ENCODE peak calls at places on chromosome 21, in four cellular contexts. One of them, this sample, is unnamed.

GRCh38 chr21:37712204-37712934 is 203.9 kb downstream of the KCNJ6 start:
- DNase-seq in H54: peak
- DNase-seq in activated T-helper 1 cell treated with anti-CD3 and anti-CD28 coated beads, Interleukin-2, amount 50 U/mL, for 16 hours: no peak
- DNase-seq in DND-41: peak
- DNase-seq in this sample: peak

GRCh38 chr21:43764576-43765495 is 11.3 kb downstream of the CSTB start:
- DNase-seq in H54: no peak
- DNase-seq in DND-41: no peak
- DNase-seq in activated T-helper 1 cell treated with anti-CD3 and anti-CD28 coated beads, Interleukin-2, amount 50 U/mL, for 16 hours: no peak
- DNase-seq in this sample: no peak

GRCh38 chr21:38903578-38904193 is 98.0 kb downstream of the ETS2 start:
- DNase-seq in activated T-helper 1 cell treated with anti-CD3 and anti-CD28 coated beads, Interleukin-2, amount 50 U/mL, for 16 hours: no peak
- DNase-seq in DND-41: no peak
- DNase-seq in H54: no peak
- DNase-seq in this sample: no peak

GRCh38 chr21:46125846-46126301 is 28.0 kb downstream of the COL6A2 start:
- DNase-seq in H54: no peak
- DNase-seq in DND-41: no peak
- DNase-seq in activated T-helper 1 cell treated with anti-CD3 and anti-CD28 coated beads, Interleukin-2, amount 50 U/mL, for 16 hours: no peak
- DNase-seq in this sample: no peak

GRCh38 chr21:26943916-26944315 is 23.0 kb downstream of the ADAMTS5 start:
- DNase-seq in activated T-helper 1 cell treated with anti-CD3 and anti-CD28 coated beads, Interleukin-2, amount 50 U/mL, for 16 hours: no peak
- DNase-seq in H54: no peak
- DNase-seq in DND-41: no peak
- DNase-seq in this sample: no peak

GRCh38 chr21:46356005-46356338 is 32.0 kb downstream of the PCNT start:
- DNase-seq in activated T-helper 1 cell treated with anti-CD3 and anti-CD28 coated beads, Interleukin-2, amount 50 U/mL, for 16 hours: no peak
- DNase-seq in DND-41: no peak
- DNase-seq in H54: no peak
- DNase-seq in this sample: no peak

GRCh38 chr21:45259206-45259795 is 28.4 kb downstream of the POFUT2 start:
- DNase-seq in activated T-helper 1 cell treated with anti-CD3 and anti-CD28 coated beads, Interleukin-2, amount 50 U/mL, for 16 hours: no peak
- DNase-seq in H54: no peak
- DNase-seq in DND-41: no peak
- DNase-seq in this sample: no peak

GRCh38 chr21:15552914-15553491 is 176.8 kb upstream of the USP25 start:
- DNase-seq in DND-41: no peak
- DNase-seq in activated T-helper 1 cell treated with anti-CD3 and anti-CD28 coated beads, Interleukin-2, amount 50 U/mL, for 16 hours: no peak
- DNase-seq in H54: no peak
- DNase-seq in this sample: no peak

GRCh38 chr21:32475162-32475812 is 62.8 kb downstream of the EVA1C start:
- DNase-seq in activated T-helper 1 cell treated with anti-CD3 and anti-CD28 coated beads, Interleukin-2, amount 50 U/mL, for 16 hours: no peak
- DNase-seq in H54: no peak
- DNase-seq in DND-41: no peak
- DNase-seq in this sample: no peak

GRCh38 chr21:16108561-16109070 is 378.8 kb downstream of the USP25 start:
- DNase-seq in H54: no peak
- DNase-seq in activated T-helper 1 cell treated with anti-CD3 and anti-CD28 coated beads, Interleukin-2, amount 50 U/mL, for 16 hours: no peak
- DNase-seq in DND-41: no peak
- DNase-seq in this sample: no peak

GRCh38 chr21:16605588-16605987 is 875.8 kb downstream of the USP25 start:
- DNase-seq in DND-41: no peak
- DNase-seq in activated T-helper 1 cell treated with anti-CD3 and anti-CD28 coated beads, Interleukin-2, amount 50 U/mL, for 16 hours: no peak
- DNase-seq in H54: no peak
- DNase-seq in this sample: no peak

GRCh38 chr21:29182674-29183073 is 52.2 kb downstream of the MAP3K7CL start:
- DNase-seq in DND-41: no peak
- DNase-seq in activated T-helper 1 cell treated with anti-CD3 and anti-CD28 coated beads, Interleukin-2, amount 50 U/mL, for 16 hours: no peak
- DNase-seq in H54: no peak
- DNase-seq in this sample: no peak

GRCh38 chr21:34986561-34987533 is 62.3 kb downstream of the RUNX1 start:
- DNase-seq in H54: peak
- DNase-seq in activated T-helper 1 cell treated with anti-CD3 and anti-CD28 coated beads, Interleukin-2, amount 50 U/mL, for 16 hours: peak
- DNase-seq in DND-41: no peak
- DNase-seq in this sample: no peak

GRCh38 chr21:45363921-45364463 is 41.0 kb upstream of the COL18A1 start:
- DNase-seq in H54: peak
- DNase-seq in DND-41: no peak
- DNase-seq in activated T-helper 1 cell treated with anti-CD3 and anti-CD28 coated beads, Interleukin-2, amount 50 U/mL, for 16 hours: no peak
- DNase-seq in this sample: peak

GRCh38 chr21:34807146-34807880 is 138.5 kb downstream of the CLIC6 start:
- DNase-seq in H54: peak
- DNase-seq in DND-41: no peak
- DNase-seq in activated T-helper 1 cell treated with anti-CD3 and anti-CD28 coated beads, Interleukin-2, amount 50 U/mL, for 16 hours: no peak
- DNase-seq in this sample: peak

GRCh38 chr21:35511298-35512162 is 462.4 kb upstream of the RUNX1 start:
- DNase-seq in H54: peak
- DNase-seq in DND-41: no peak
- DNase-seq in activated T-helper 1 cell treated with anti-CD3 and anti-CD28 coated beads, Interleukin-2, amount 50 U/mL, for 16 hours: no peak
- DNase-seq in this sample: peak

GRCh38 chr21:36542312-36543101 is 62.6 kb upstream of the CLDN14 start:
- DNase-seq in activated T-helper 1 cell treated with anti-CD3 and anti-CD28 coated beads, Interleukin-2, amount 50 U/mL, for 16 hours: no peak
- DNase-seq in DND-41: no peak
- DNase-seq in H54: no peak
- DNase-seq in this sample: no peak

GRCh38 chr21:46427516-46427915 is 31.2 kb upstream of the DIP2A start:
- DNase-seq in activated T-helper 1 cell treated with anti-CD3 and anti-CD28 coated beads, Interleukin-2, amount 50 U/mL, for 16 hours: no peak
- DNase-seq in DND-41: no peak
- DNase-seq in H54: no peak
- DNase-seq in this sample: no peak

GRCh38 chr21:39707316-39707715 is 37.7 kb upstream of the IGSF5 start:
- DNase-seq in activated T-helper 1 cell treated with anti-CD3 and anti-CD28 coated beads, Interleukin-2, amount 50 U/mL, for 16 hours: no peak
- DNase-seq in DND-41: no peak
- DNase-seq in H54: no peak
- DNase-seq in this sample: no peak

GRCh38 chr21:39568380-39568779 is 44.4 kb upstream of the B3GALT5 start:
- DNase-seq in H54: no peak
- DNase-seq in DND-41: no peak
- DNase-seq in activated T-helper 1 cell treated with anti-CD3 and anti-CD28 coated beads, Interleukin-2, amount 50 U/mL, for 16 hours: no peak
- DNase-seq in this sample: no peak

GRCh38 chr21:38914531-38915385 is 109.0 kb downstream of the ETS2 start:
- DNase-seq in DND-41: no peak
- DNase-seq in H54: no peak
- DNase-seq in activated T-helper 1 cell treated with anti-CD3 and anti-CD28 coated beads, Interleukin-2, amount 50 U/mL, for 16 hours: no peak
- DNase-seq in this sample: peak

GRCh38 chr21:23968722-23969647 is 1638.3 kb downstream of the MRPL39 start:
- DNase-seq in H54: peak
- DNase-seq in DND-41: peak
- DNase-seq in activated T-helper 1 cell treated with anti-CD3 and anti-CD28 coated beads, Interleukin-2, amount 50 U/mL, for 16 hours: peak
- DNase-seq in this sample: no peak

GRCh38 chr21:36966066-36966845 is at the start of gene HLCS:
- DNase-seq in DND-41: peak
- DNase-seq in activated T-helper 1 cell treated with anti-CD3 and anti-CD28 coated beads, Interleukin-2, amount 50 U/mL, for 16 hours: peak
- DNase-seq in H54: peak
- DNase-seq in this sample: peak

GRCh38 chr21:45990049-45990711 is 8.6 kb downstream of the COL6A1 start:
- DNase-seq in activated T-helper 1 cell treated with anti-CD3 and anti-CD28 coated beads, Interleukin-2, amount 50 U/mL, for 16 hours: no peak
- DNase-seq in H54: no peak
- DNase-seq in DND-41: no peak
- DNase-seq in this sample: no peak

GRCh38 chr21:42991992-42992740 is 17.8 kb downstream of the PKNOX1 start:
- DNase-seq in activated T-helper 1 cell treated with anti-CD3 and anti-CD28 coated beads, Interleukin-2, amount 50 U/mL, for 16 hours: no peak
- DNase-seq in H54: peak
- DNase-seq in DND-41: no peak
- DNase-seq in this sample: peak

GRCh38 chr21:38303300-38303699 is 46.5 kb downstream of the KCNJ15 start:
- DNase-seq in activated T-helper 1 cell treated with anti-CD3 and anti-CD28 coated beads, Interleukin-2, amount 50 U/mL, for 16 hours: no peak
- DNase-seq in DND-41: no peak
- DNase-seq in H54: peak
- DNase-seq in this sample: no peak

GRCh38 chr21:42113926-42114409 is 42.9 kb downstream of the UMODL1 start:
- DNase-seq in DND-41: no peak
- DNase-seq in H54: no peak
- DNase-seq in activated T-helper 1 cell treated with anti-CD3 and anti-CD28 coated beads, Interleukin-2, amount 50 U/mL, for 16 hours: no peak
- DNase-seq in this sample: no peak

GRCh38 chr21:15754640-15755039 is 24.9 kb downstream of the USP25 start:
- DNase-seq in DND-41: no peak
- DNase-seq in activated T-helper 1 cell treated with anti-CD3 and anti-CD28 coated beads, Interleukin-2, amount 50 U/mL, for 16 hours: no peak
- DNase-seq in H54: no peak
- DNase-seq in this sample: no peak

GRCh38 chr21:21002137-21002536 is 3.9 kb downstream of the NCAM2 start:
- DNase-seq in DND-41: no peak
- DNase-seq in H54: no peak
- DNase-seq in activated T-helper 1 cell treated with anti-CD3 and anti-CD28 coated beads, Interleukin-2, amount 50 U/mL, for 16 hours: no peak
- DNase-seq in this sample: no peak

GRCh38 chr21:33937931-33938339 is 22.3 kb upstream of the ATP5PO start:
- DNase-seq in H54: no peak
- DNase-seq in activated T-helper 1 cell treated with anti-CD3 and anti-CD28 coated beads, Interleukin-2, amount 50 U/mL, for 16 hours: no peak
- DNase-seq in DND-41: no peak
- DNase-seq in this sample: no peak

GRCh38 chr21:46500224-46500861 is 41.7 kb downstream of the DIP2A start:
- DNase-seq in H54: peak
- DNase-seq in DND-41: no peak
- DNase-seq in activated T-helper 1 cell treated with anti-CD3 and anti-CD28 coated beads, Interleukin-2, amount 50 U/mL, for 16 hours: no peak
- DNase-seq in this sample: no peak

This sample was measured in PC-9.